ENCODE peak calls at places on chromosome 12, in five cellular contexts. U, F, V, I and Z are unnamed samples.

GRCh38 chr12:91920276-91920675 is 225.4 kb downstream of the BTG1 start:
- DNase-seq in U (no peak), F (peak), V (no peak), I (peak), Z (peak)

GRCh38 chr12:1920971-1921370 is 2.5 kb upstream of the CACNA2D4 start:
- DNase-seq in U (no peak), F (no peak), V (no peak), I (no peak), Z (no peak)

GRCh38 chr12:93468008-93468371 is 676 bp downstream of the MRPL42 start:
- DNase-seq in U (no peak), F (no peak), V (no peak), I (peak), Z (peak)

GRCh38 chr12:64099430-64099829 is 122.7 kb downstream of the KICS2 start:
- DNase-seq in U (peak), F (peak), V (no peak), I (peak), Z (peak)

GRCh38 chr12:25585662-25586061 is 32.6 kb upstream of the LMNTD1 start:
- DNase-seq in U (no peak), F (no peak), V (no peak), I (no peak), Z (no peak)

GRCh38 chr12:114192013-114192412 is 213.9 kb downstream of the TBX5 start:
- DNase-seq in U (no peak), F (no peak), V (no peak), I (no peak), Z (no peak)

GRCh38 chr12:12929696-12930095 is 22.3 kb downstream of the GPRC5D start:
- DNase-seq in U (no peak), F (no peak), V (no peak), I (no peak), Z (no peak)

GRCh38 chr12:7856516-7856915 is 16.2 kb downstream of the SLC2A14 start:
- DNase-seq in U (no peak), F (no peak), V (no peak), I (no peak), Z (no peak)

GRCh38 chr12:120649442-120650248 is 9.2 kb downstream of the CABP1 start:
- DNase-seq in U (no peak), F (no peak), V (peak), I (no peak), Z (no peak)

GRCh38 chr12:34358198-34358597 is 335.9 kb downstream of the ALG10 start:
- DNase-seq in U (no peak), F (no peak), V (no peak), I (no peak), Z (no peak)

GRCh38 chr12:131836714-131837397 is 8.7 kb downstream of the MMP17 start:
- DNase-seq in U (no peak), F (no peak), V (no peak), I (no peak), Z (no peak)

GRCh38 chr12:52141306-52141705 is 50.5 kb downstream of the KRT80 start:
- DNase-seq in U (no peak), F (no peak), V (peak), I (no peak), Z (no peak)

GRCh38 chr12:113796086-113796827 is 169.9 kb downstream of the RBM19 start:
- DNase-seq in U (no peak), F (no peak), V (no peak), I (no peak), Z (no peak)

GRCh38 chr12:114306646-114307045 is 99.3 kb downstream of the TBX5 start:
- DNase-seq in U (no peak), F (peak), V (no peak), I (no peak), Z (peak)

GRCh38 chr12:5548152-5548933 is 116.4 kb downstream of the NTF3 start:
- DNase-seq in U (no peak), F (no peak), V (no peak), I (no peak), Z (no peak)

GRCh38 chr12:50103767-50104321 is at the start of gene GPD1:
- DNase-seq in U (peak), F (peak), V (peak), I (peak), Z (peak)

GRCh38 chr12:86349196-86349595 is 93.0 kb upstream of the MGAT4C start:
- DNase-seq in U (no peak), F (no peak), V (no peak), I (no peak), Z (no peak)

GRCh38 chr12:810635-811415 is 58.4 kb downstream of the WNK1 start:
- DNase-seq in U (no peak), F (no peak), V (no peak), I (no peak), Z (peak)

GRCh38 chr12:123106640-123107359 is 44.1 kb downstream of the PITPNM2 start:
- DNase-seq in U (no peak), F (no peak), V (no peak), I (no peak), Z (no peak)

GRCh38 chr12:38162708-38163441 is 153.7 kb upstream of the ALG10B start:
- DNase-seq in U (no peak), F (no peak), V (no peak), I (no peak), Z (no peak)

GRCh38 chr12:39103552-39104165 is 198.3 kb upstream of the CPNE8 start:
- DNase-seq in U (peak), F (peak), V (peak), I (peak), Z (peak)

GRCh38 chr12:53659011-53659551 is 16.8 kb downstream of the ATP5MC2 start:
- DNase-seq in U (peak), F (peak), V (peak), I (peak), Z (peak)

GRCh38 chr12:106345739-106346138 is 11.8 kb upstream of the POLR3B start:
- DNase-seq in U (peak), F (peak), V (peak), I (peak), Z (peak)

GRCh38 chr12:22634883-22635282 is 9.9 kb downstream of the ETNK1 start:
- DNase-seq in U (no peak), F (no peak), V (no peak), I (no peak), Z (no peak)

GRCh38 chr12:62006076-62006732 is 254.0 kb upstream of the USP15 start:
- DNase-seq in U (peak), F (peak), V (peak), I (peak), Z (peak)

GRCh38 chr12:4849024-4849594 is 60.6 kb upstream of the KCNA1 start:
- DNase-seq in U (peak), F (peak), V (peak), I (peak), Z (peak)

DNA sequence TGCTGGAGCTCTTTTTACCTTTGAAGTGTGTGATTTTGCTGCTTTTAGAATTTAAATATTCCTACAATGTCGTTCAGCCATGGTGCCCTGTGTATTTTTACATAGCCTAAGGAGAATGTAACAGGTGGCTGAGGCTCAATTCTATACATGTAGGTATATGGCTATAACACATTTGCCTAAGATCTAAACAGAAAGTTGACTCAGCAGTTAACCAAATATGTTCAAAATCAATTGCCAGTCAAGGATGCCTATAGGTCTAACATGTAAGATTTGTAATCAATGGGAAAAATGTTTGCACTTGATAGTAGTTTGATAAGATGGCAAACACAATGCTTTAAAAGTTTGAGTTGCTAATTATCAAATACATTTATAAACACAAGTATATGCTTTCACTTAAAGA is 8.2 kb downstream of the PAWR start:
- DNase-seq in U (no peak), F (no peak), V (no peak), I (no peak), Z (no peak)
- TF ChIP-seq CTCF in U (no peak), F (no peak), V (no peak), I (no peak), Z (no peak)

GRCh38 chr12:56874821-56875220 is 59.4 kb downstream of the SDR9C7 start:
- DNase-seq in U (no peak), F (peak), V (no peak), I (no peak), Z (no peak)
- H3K4me3 ChIP-seq in U (no peak), F (no peak), V (no peak), I (no peak), Z (no peak)

GRCh38 chr12:57896139-57896436 is 45.3 kb upstream of the ATP23 start:
- DNase-seq in U (peak), F (peak), V (peak), I (peak), Z (peak)
- TF ChIP-seq CTCF in U (no peak), F (no peak), V (no peak), I (peak), Z (no peak)

DNA sequence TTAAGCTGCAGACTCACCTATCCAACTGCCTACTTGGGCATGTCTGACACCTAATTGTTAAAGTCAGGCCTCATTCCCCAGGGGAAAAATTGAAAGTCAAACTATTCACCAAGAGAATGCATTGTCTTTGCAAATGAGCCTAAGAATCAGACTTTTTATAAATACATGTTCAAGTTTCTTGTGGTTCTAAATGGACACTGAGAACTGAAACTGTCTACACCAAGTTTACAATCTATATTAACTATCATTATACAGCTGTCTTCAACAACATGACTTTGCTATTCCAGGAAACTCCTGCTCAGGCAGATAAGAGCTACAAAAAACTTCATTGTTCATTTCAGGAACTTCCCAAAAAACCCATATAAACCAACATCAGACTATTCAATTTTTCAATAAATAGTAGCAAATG is 24.4 kb downstream of the CDK17 start:
- DNase-seq in U (no peak), F (peak), V (no peak), I (no peak), Z (no peak)
- H3K4me3 ChIP-seq in U (no peak), F (no peak), V (no peak), I (no peak), Z (no peak)